ENCODE peak calls at places on chromosomes 16 and 17, in ten cellular contexts. One of them, this sample, is unnamed.

GRCh38 chr16:22664132-22664531 is 149.8 kb upstream of the HS3ST2 start:
- DNase-seq in GM23338: no peak
- DNase-seq in heart right ventricle: no peak
- DNase-seq in fibroblast of lung: no peak
- DNase-seq in cardiac muscle cell: no peak
- DNase-seq in testis: no peak
- DNase-seq in heart left ventricle: no peak
- DNase-seq in hepatocyte: no peak
- DNase-seq in colonic mucosa: no peak
- DNase-seq in brain microvascular endothelial cell: no peak
- DNase-seq in this sample: no peak

GRCh38 chr17:66306413-66306812 is 4.0 kb downstream of the PRKCA start:
- DNase-seq in cardiac muscle cell: no peak
- DNase-seq in hepatocyte: no peak
- DNase-seq in heart left ventricle: no peak
- DNase-seq in fibroblast of lung: peak; percentile 68
- DNase-seq in GM23338: no peak
- DNase-seq in colonic mucosa: no peak
- DNase-seq in testis: no peak
- DNase-seq in heart right ventricle: no peak
- DNase-seq in brain microvascular endothelial cell: no peak
- DNase-seq in this sample: no peak

GRCh38 chr17:7191571-7192270 is 12.6 kb upstream of the ASGR1 start:
- DNase-seq in testis: peak; percentile 79
- DNase-seq in hepatocyte: peak; percentile 66
- DNase-seq in GM23338: peak; percentile 94
- DNase-seq in colonic mucosa: peak; percentile 47
- DNase-seq in heart left ventricle: no peak
- DNase-seq in fibroblast of lung: no peak
- DNase-seq in heart right ventricle: no peak
- DNase-seq in cardiac muscle cell: peak; percentile 69
- DNase-seq in brain microvascular endothelial cell: no peak
- DNase-seq in this sample: peak; percentile 96

GRCh38 chr17:80791758-80792284 is 199.8 kb upstream of the CHMP6 start:
- DNase-seq in testis: peak; percentile 51
- DNase-seq in colonic mucosa: peak; percentile 60
- DNase-seq in hepatocyte: peak; percentile 86
- DNase-seq in GM23338: no peak
- DNase-seq in heart left ventricle: no peak
- DNase-seq in heart right ventricle: no peak
- DNase-seq in cardiac muscle cell: no peak
- DNase-seq in fibroblast of lung: peak; percentile 99
- DNase-seq in brain microvascular endothelial cell: peak; percentile 99
- DNase-seq in this sample: no peak

GRCh38 chr16:75298252-75298651 is 46.8 kb upstream of the BCAR1 start:
- DNase-seq in heart left ventricle: no peak
- DNase-seq in GM23338: no peak
- DNase-seq in fibroblast of lung: no peak
- DNase-seq in brain microvascular endothelial cell: no peak
- DNase-seq in heart right ventricle: no peak
- DNase-seq in cardiac muscle cell: no peak
- DNase-seq in hepatocyte: no peak
- DNase-seq in testis: no peak
- DNase-seq in colonic mucosa: no peak
- DNase-seq in this sample: no peak

GRCh38 chr16:58537124-58537906 is 22.0 kb downstream of the SETD6 start:
- DNase-seq in fibroblast of lung: no peak
- DNase-seq in heart left ventricle: no peak
- DNase-seq in GM23338: no peak
- DNase-seq in testis: no peak
- DNase-seq in cardiac muscle cell: no peak
- DNase-seq in hepatocyte: no peak
- DNase-seq in brain microvascular endothelial cell: no peak
- DNase-seq in heart right ventricle: no peak
- DNase-seq in colonic mucosa: no peak
- DNase-seq in this sample: no peak

GRCh38 chr16:29680180-29680598 is 1.2 kb downstream of the QPRT start:
- DNase-seq in colonic mucosa: peak; percentile 75
- DNase-seq in hepatocyte: peak; percentile 66
- DNase-seq in brain microvascular endothelial cell: no peak
- DNase-seq in cardiac muscle cell: no peak
- DNase-seq in testis: no peak
- DNase-seq in fibroblast of lung: no peak
- DNase-seq in GM23338: peak; percentile 57
- DNase-seq in heart right ventricle: no peak
- DNase-seq in heart left ventricle: no peak
- DNase-seq in this sample: no peak

GRCh38 chr17:4293572-4293971 is 29.8 kb upstream of the ANKFY1 start:
- DNase-seq in hepatocyte: no peak
- DNase-seq in GM23338: no peak
- DNase-seq in fibroblast of lung: no peak
- DNase-seq in heart left ventricle: no peak
- DNase-seq in heart right ventricle: no peak
- DNase-seq in colonic mucosa: no peak
- DNase-seq in cardiac muscle cell: no peak
- DNase-seq in brain microvascular endothelial cell: no peak
- DNase-seq in testis: no peak
- DNase-seq in this sample: no peak

GRCh38 chr16:22300427-22301071 is 3.3 kb downstream of the POLR3E start:
- DNase-seq in colonic mucosa: peak; percentile 62
- DNase-seq in brain microvascular endothelial cell: peak; percentile 45
- DNase-seq in testis: peak; percentile 84
- DNase-seq in cardiac muscle cell: peak; percentile 65
- DNase-seq in GM23338: peak; percentile 67
- DNase-seq in fibroblast of lung: peak; percentile 67
- DNase-seq in heart right ventricle: peak; percentile 57
- DNase-seq in heart left ventricle: peak; percentile 52
- DNase-seq in hepatocyte: peak; percentile 70
- DNase-seq in this sample: peak; percentile 83

GRCh38 chr17:38604479-38605229 is 1.1 kb downstream of the SRCIN1 start:
- DNase-seq in colonic mucosa: no peak
- DNase-seq in testis: peak; percentile 24
- DNase-seq in GM23338: peak; percentile 82
- DNase-seq in fibroblast of lung: no peak
- DNase-seq in hepatocyte: peak; percentile 44
- DNase-seq in brain microvascular endothelial cell: no peak
- DNase-seq in cardiac muscle cell: peak; percentile 58
- DNase-seq in heart right ventricle: no peak
- DNase-seq in heart left ventricle: no peak
- DNase-seq in this sample: peak; percentile 91

GRCh38 chr16:8669481-8669880 is 4.9 kb upstream of the ABAT start:
- DNase-seq in heart right ventricle: no peak
- DNase-seq in hepatocyte: no peak
- DNase-seq in cardiac muscle cell: no peak
- DNase-seq in heart left ventricle: no peak
- DNase-seq in testis: no peak
- DNase-seq in colonic mucosa: no peak
- DNase-seq in fibroblast of lung: no peak
- DNase-seq in GM23338: no peak
- DNase-seq in brain microvascular endothelial cell: no peak
- DNase-seq in this sample: no peak

GRCh38 chr17:66850692-66851091 is 15.8 kb downstream of the CACNG5 start:
- DNase-seq in hepatocyte: no peak
- DNase-seq in heart left ventricle: peak; percentile 1
- DNase-seq in brain microvascular endothelial cell: no peak
- DNase-seq in cardiac muscle cell: no peak
- DNase-seq in colonic mucosa: no peak
- DNase-seq in fibroblast of lung: no peak
- DNase-seq in GM23338: no peak
- DNase-seq in testis: no peak
- DNase-seq in heart right ventricle: no peak
- DNase-seq in this sample: no peak

GRCh38 chr16:29313559-29313887 is 93.0 kb downstream of the NPIPB11 start:
- DNase-seq in heart right ventricle: no peak
- DNase-seq in brain microvascular endothelial cell: no peak
- DNase-seq in testis: no peak
- DNase-seq in heart left ventricle: no peak
- DNase-seq in fibroblast of lung: no peak
- DNase-seq in colonic mucosa: no peak
- DNase-seq in GM23338: no peak
- DNase-seq in hepatocyte: no peak
- DNase-seq in cardiac muscle cell: no peak
- DNase-seq in this sample: no peak

DNA sequence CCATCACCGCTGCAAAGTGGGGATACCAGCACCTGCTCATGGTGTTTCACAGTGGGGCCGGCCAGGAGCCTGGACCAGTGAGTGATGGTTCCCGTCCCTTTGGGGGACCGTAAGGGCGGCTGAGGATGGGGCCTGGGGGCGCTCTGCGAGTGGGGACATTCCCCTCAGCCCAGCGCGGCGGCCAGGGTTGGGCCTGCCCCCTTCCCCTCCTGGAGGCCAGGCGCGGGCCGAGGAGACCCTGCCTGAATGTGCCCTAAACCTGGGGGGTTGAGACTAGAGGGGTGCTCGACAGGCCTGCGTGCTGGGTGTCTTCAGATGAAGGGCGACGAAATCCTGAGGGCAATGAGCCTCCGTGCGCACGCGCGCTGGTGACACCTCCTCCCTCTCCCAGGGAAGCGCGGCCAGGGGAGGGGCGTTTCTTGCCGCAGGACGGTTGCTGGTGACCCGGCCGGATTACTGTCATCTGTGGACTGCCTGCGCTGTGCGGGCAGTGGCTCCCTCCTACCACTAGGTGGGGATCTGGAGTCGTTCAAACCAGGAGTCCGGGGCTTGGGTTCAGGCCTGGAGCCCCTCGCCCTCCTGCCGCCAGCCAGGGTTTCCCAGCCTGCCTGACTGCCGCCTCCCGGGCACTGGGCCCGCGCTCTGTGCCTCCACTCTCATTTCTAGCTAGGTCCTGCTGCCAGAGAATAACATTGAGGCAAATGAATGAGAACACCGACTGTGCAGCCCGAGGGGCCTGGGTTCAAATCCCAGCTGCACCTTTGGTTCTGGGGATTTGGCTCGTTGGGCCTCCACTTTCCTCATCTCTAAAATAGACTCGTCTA is 17.1 kb downstream of the TBX2 start:
- DNase-seq in hepatocyte: peak; percentile 95
- DNase-seq in GM23338: peak; percentile 94
- DNase-seq in heart right ventricle: peak; percentile 90
- DNase-seq in colonic mucosa: peak; percentile 80
- DNase-seq in fibroblast of lung: peak; percentile 91
- DNase-seq in heart left ventricle: peak; percentile 87
- DNase-seq in cardiac muscle cell: peak; percentile 97
- DNase-seq in testis: peak; percentile 90
- DNase-seq in brain microvascular endothelial cell: peak; percentile 77
- DNase-seq in this sample: peak; percentile 97
- H3K4me3 ChIP-seq in hepatocyte: no peak overlapping the region
- H3K4me3 ChIP-seq in GM23338: peak overlapping the region; percentile 58
- H3K4me3 ChIP-seq in heart right ventricle: no peak overlapping the region
- H3K4me3 ChIP-seq in colonic mucosa: no peak overlapping the region
- H3K4me3 ChIP-seq in fibroblast of lung: peak overlapping the region; percentile 20
- H3K4me3 ChIP-seq in heart left ventricle: peak overlapping the region; percentile 34
- H3K4me3 ChIP-seq in cardiac muscle cell: peak overlapping the region; percentile 14
- H3K4me3 ChIP-seq in testis: peak overlapping the region; percentile 20
- H3K4me3 ChIP-seq in brain microvascular endothelial cell: peak overlapping the region; percentile 40
- H3K4me3 ChIP-seq in this sample: peak overlapping the region; percentile 37

DNA sequence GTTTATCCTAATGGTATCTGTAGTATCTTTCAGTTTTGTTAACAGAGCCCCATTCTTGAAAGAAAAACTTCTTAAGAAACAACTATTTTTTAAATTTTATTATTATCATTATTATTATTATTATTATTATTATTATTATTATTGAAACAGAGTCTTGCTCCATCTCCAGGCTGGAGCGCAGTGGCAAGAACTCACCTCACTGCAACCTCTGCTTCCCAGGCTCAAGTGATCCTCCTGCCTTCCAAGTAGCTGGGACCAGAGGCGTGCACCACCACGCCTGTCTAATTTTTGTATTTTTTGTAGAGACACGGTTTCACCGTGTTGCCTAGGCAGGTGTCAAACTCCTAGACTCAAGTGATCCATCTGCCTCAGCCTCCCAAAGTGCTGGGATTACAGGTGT is 23.4 kb downstream of the SUPT6H start:
- DNase-seq in testis: no peak
- DNase-seq in hepatocyte: no peak
- DNase-seq in heart right ventricle: no peak
- DNase-seq in GM23338: no peak
- DNase-seq in cardiac muscle cell: no peak
- DNase-seq in fibroblast of lung: no peak
- DNase-seq in colonic mucosa: no peak
- DNase-seq in heart left ventricle: no peak
- DNase-seq in brain microvascular endothelial cell: no peak
- DNase-seq in this sample: no peak
- H3K36me3 ChIP-seq in testis: no peaks in the 10 kb centered on the region
- H3K36me3 ChIP-seq in hepatocyte: no peaks in the 10 kb centered on the region
- H3K36me3 ChIP-seq in heart right ventricle: peaks cover 34% of the 10 kb centered on the region
- H3K36me3 ChIP-seq in GM23338: peaks cover 96% of the 10 kb centered on the region
- H3K36me3 ChIP-seq in cardiac muscle cell: peaks cover 95% of the 10 kb centered on the region
- H3K36me3 ChIP-seq in fibroblast of lung: peaks cover 34% of the 10 kb centered on the region
- H3K36me3 ChIP-seq in colonic mucosa: peaks cover 54% of the 10 kb centered on the region
- H3K36me3 ChIP-seq in heart left ventricle: peaks cover 100% of the 10 kb centered on the region
- H3K36me3 ChIP-seq in brain microvascular endothelial cell: peaks cover 97% of the 10 kb centered on the region
- H3K36me3 ChIP-seq in this sample: peaks cover 77% of the 10 kb centered on the region

DNA sequence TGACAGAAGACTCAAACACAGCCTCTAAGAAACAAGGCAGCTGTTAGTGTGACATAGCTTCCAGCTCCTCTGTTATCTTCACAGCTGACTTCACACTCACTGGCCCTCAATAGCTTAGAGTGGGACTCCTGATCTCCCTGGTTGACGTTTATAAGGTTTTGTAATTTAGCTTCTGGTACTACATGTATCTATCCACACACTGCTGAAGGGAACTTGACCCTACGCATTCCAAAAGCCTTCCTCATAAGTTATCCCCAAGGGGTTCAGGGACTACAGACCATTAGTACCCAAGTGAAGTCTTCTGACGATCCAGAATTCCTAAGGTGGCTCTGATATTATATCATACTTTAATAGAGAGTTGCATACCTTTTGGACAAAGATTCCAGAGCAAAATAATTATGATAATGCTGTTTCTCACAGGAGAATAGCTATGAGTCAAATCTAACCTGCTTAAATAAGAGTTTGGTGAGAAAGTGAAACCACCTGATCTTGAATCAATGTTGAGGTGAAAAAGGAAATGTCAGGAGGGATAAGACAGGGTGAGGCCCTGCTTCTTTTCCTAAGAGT is 14.5 kb downstream of the ACACA start:
- DNase-seq in testis: no peak
- DNase-seq in hepatocyte: peak; percentile 16
- DNase-seq in cardiac muscle cell: peak; percentile 55
- DNase-seq in GM23338: no peak
- DNase-seq in brain microvascular endothelial cell: peak; percentile 87
- DNase-seq in colonic mucosa: no peak
- DNase-seq in heart right ventricle: no peak
- DNase-seq in fibroblast of lung: peak; percentile 79
- DNase-seq in heart left ventricle: no peak
- DNase-seq in this sample: no peak
- H3K4me3 ChIP-seq in testis: no peak overlapping the region
- H3K4me3 ChIP-seq in hepatocyte: no peak overlapping the region
- H3K4me3 ChIP-seq in cardiac muscle cell: no peak overlapping the region
- H3K4me3 ChIP-seq in GM23338: no peak overlapping the region
- H3K4me3 ChIP-seq in brain microvascular endothelial cell: no peak overlapping the region
- H3K4me3 ChIP-seq in colonic mucosa: no peak overlapping the region
- H3K4me3 ChIP-seq in heart right ventricle: no peak overlapping the region
- H3K4me3 ChIP-seq in fibroblast of lung: no peak overlapping the region
- H3K4me3 ChIP-seq in heart left ventricle: no peak overlapping the region
- H3K4me3 ChIP-seq in this sample: no peak overlapping the region

DNA sequence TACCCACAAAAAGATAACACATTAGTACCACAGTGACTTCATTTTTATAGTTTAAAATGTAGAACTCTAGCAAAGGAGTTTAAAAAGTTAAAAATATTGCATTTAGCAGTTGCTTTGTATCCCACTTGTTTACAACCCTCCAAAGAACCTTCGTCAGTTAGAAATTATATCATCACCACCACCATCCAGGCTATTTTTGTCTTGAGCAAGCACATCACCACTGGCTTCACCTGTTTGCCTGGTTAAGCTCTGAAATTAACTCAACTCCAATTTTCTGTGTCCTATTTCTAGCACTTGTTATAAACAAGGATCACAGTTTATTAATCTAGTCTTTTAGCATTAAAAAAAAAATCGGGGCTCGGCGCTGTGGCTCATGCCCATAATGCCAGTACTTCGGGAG is 6.1 kb downstream of the GLYR1 start:
- DNase-seq in GM23338: no peak
- DNase-seq in hepatocyte: no peak
- DNase-seq in fibroblast of lung: no peak
- DNase-seq in colonic mucosa: no peak
- DNase-seq in heart right ventricle: no peak
- DNase-seq in testis: no peak
- DNase-seq in heart left ventricle: no peak
- DNase-seq in brain microvascular endothelial cell: no peak
- DNase-seq in cardiac muscle cell: no peak
- DNase-seq in this sample: no peak
- H3K36me3 ChIP-seq in GM23338: peaks cover 57% of the 10 kb centered on the region
- H3K36me3 ChIP-seq in hepatocyte: no peaks in the 10 kb centered on the region
- H3K36me3 ChIP-seq in fibroblast of lung: peaks cover 10% of the 10 kb centered on the region
- H3K36me3 ChIP-seq in colonic mucosa: peaks cover 19% of the 10 kb centered on the region
- H3K36me3 ChIP-seq in heart right ventricle: peaks cover 5% of the 10 kb centered on the region
- H3K36me3 ChIP-seq in testis: no peaks in the 10 kb centered on the region
- H3K36me3 ChIP-seq in heart left ventricle: peaks cover 97% of the 10 kb centered on the region
- H3K36me3 ChIP-seq in brain microvascular endothelial cell: peaks cover 64% of the 10 kb centered on the region
- H3K36me3 ChIP-seq in cardiac muscle cell: peaks cover 69% of the 10 kb centered on the region
- H3K36me3 ChIP-seq in this sample: peaks cover 34% of the 10 kb centered on the region

This sample was measured in H7.